ENCODE peak calls at places on chromosomes 16 and 17, in seven cellular contexts. One of them, this sample, is unnamed.
A peak's percentile ranks its signal among the peaks of the same experiment; 100 is the strongest.

GRCh38 chr17:9529033-9529748 is 46.4 kb downstream of the STX8 start:
- DNase-seq in foreskin fibroblast: peak; percentile 22
- DNase-seq in WTC11: no peak
- DNase-seq in endothelial cell: no peak
- DNase-seq in fibroblast of pulmonary artery: peak; percentile 54
- DNase-seq in cardiac muscle cell: no peak
- DNase-seq in mesothelial cell of epicardium: no peak
- DNase-seq in this sample: no peak

GRCh38 chr16:67804853-67805542 is 1.4 kb downstream of the RANBP10 start:
- DNase-seq in foreskin fibroblast: peak; percentile 15
- DNase-seq in WTC11: no peak
- DNase-seq in endothelial cell: no peak
- DNase-seq in fibroblast of pulmonary artery: no peak
- DNase-seq in cardiac muscle cell: no peak
- DNase-seq in mesothelial cell of epicardium: no peak
- DNase-seq in this sample: no peak

GRCh38 chr16:66695935-66696668 is 441 bp downstream of the CMTM4 start:
- DNase-seq in foreskin fibroblast: no peak
- DNase-seq in WTC11: peak; percentile 61
- DNase-seq in endothelial cell: peak; percentile 14
- DNase-seq in fibroblast of pulmonary artery: peak; percentile 15
- DNase-seq in cardiac muscle cell: peak; percentile 23
- DNase-seq in mesothelial cell of epicardium: peak; percentile 53
- DNase-seq in this sample: no peak

GRCh38 chr17:52181842-52182241 is 23.3 kb upstream of the CA10 start:
- DNase-seq in foreskin fibroblast: no peak
- DNase-seq in WTC11: no peak
- DNase-seq in endothelial cell: no peak
- DNase-seq in fibroblast of pulmonary artery: no peak
- DNase-seq in cardiac muscle cell: no peak
- DNase-seq in mesothelial cell of epicardium: no peak
- DNase-seq in this sample: no peak

GRCh38 chr16:11597737-11598136 is 11.0 kb upstream of the LITAF start:
- DNase-seq in foreskin fibroblast: no peak
- DNase-seq in WTC11: no peak
- DNase-seq in endothelial cell: no peak
- DNase-seq in fibroblast of pulmonary artery: no peak
- DNase-seq in cardiac muscle cell: no peak
- DNase-seq in mesothelial cell of epicardium: peak; percentile 46
- DNase-seq in this sample: no peak

GRCh38 chr17:1714488-1714979 is 4.4 kb upstream of the TLCD2 start:
- DNase-seq in foreskin fibroblast: peak; percentile 98
- DNase-seq in WTC11: peak; percentile 97
- DNase-seq in endothelial cell: peak; percentile 90
- DNase-seq in fibroblast of pulmonary artery: peak; percentile 98
- DNase-seq in cardiac muscle cell: peak; percentile 97
- DNase-seq in mesothelial cell of epicardium: peak; percentile 96
- DNase-seq in this sample: peak; percentile 98

GRCh38 chr16:83744521-83744981 is 63.2 kb upstream of the HSBP1 start:
- DNase-seq in foreskin fibroblast: peak; percentile 67
- DNase-seq in WTC11: no peak
- DNase-seq in endothelial cell: no peak
- DNase-seq in fibroblast of pulmonary artery: no peak
- DNase-seq in cardiac muscle cell: no peak
- DNase-seq in mesothelial cell of epicardium: no peak
- DNase-seq in this sample: no peak

GRCh38 chr16:89709716-89710480 is 8.4 kb upstream of the SPATA2L start:
- DNase-seq in foreskin fibroblast: no peak
- DNase-seq in WTC11: no peak
- DNase-seq in endothelial cell: no peak
- DNase-seq in fibroblast of pulmonary artery: no peak
- DNase-seq in cardiac muscle cell: no peak
- DNase-seq in mesothelial cell of epicardium: no peak
- DNase-seq in this sample: no peak

GRCh38 chr17:49588726-49589555 is 13.3 kb downstream of the NXPH3 start:
- DNase-seq in foreskin fibroblast: peak; percentile 74
- DNase-seq in WTC11: no peak
- DNase-seq in endothelial cell: no peak
- DNase-seq in fibroblast of pulmonary artery: peak; percentile 49
- DNase-seq in cardiac muscle cell: no peak
- DNase-seq in mesothelial cell of epicardium: peak; percentile 2
- DNase-seq in this sample: no peak

GRCh38 chr17:10059684-10060211 is 138.7 kb downstream of the GAS7 start:
- DNase-seq in foreskin fibroblast: no peak
- DNase-seq in WTC11: no peak
- DNase-seq in endothelial cell: no peak
- DNase-seq in fibroblast of pulmonary artery: peak; percentile 30
- DNase-seq in cardiac muscle cell: no peak
- DNase-seq in mesothelial cell of epicardium: no peak
- DNase-seq in this sample: no peak

GRCh38 chr16:80038566-80038965 is 438.0 kb upstream of the MAF start:
- DNase-seq in foreskin fibroblast: no peak
- DNase-seq in WTC11: no peak
- DNase-seq in endothelial cell: no peak
- DNase-seq in fibroblast of pulmonary artery: no peak
- DNase-seq in cardiac muscle cell: no peak
- DNase-seq in mesothelial cell of epicardium: no peak
- DNase-seq in this sample: no peak

GRCh38 chr16:15650019-15650697 is at the start of gene NDE1:
- DNase-seq in foreskin fibroblast: peak; percentile 86
- DNase-seq in WTC11: peak; percentile 94
- DNase-seq in endothelial cell: peak; percentile 93
- DNase-seq in fibroblast of pulmonary artery: peak; percentile 88
- DNase-seq in cardiac muscle cell: peak; percentile 97
- DNase-seq in mesothelial cell of epicardium: peak; percentile 90
- DNase-seq in this sample: peak; percentile 66

GRCh38 chr17:39365252-39365651 is 36.2 kb downstream of the FBXL20 start:
- DNase-seq in foreskin fibroblast: peak; percentile 45
- DNase-seq in WTC11: no peak
- DNase-seq in endothelial cell: no peak
- DNase-seq in fibroblast of pulmonary artery: peak; percentile 66
- DNase-seq in cardiac muscle cell: no peak
- DNase-seq in mesothelial cell of epicardium: no peak
- DNase-seq in this sample: no peak

GRCh38 chr16:7501868-7502267 is 169.2 kb downstream of the RBFOX1 start:
- DNase-seq in foreskin fibroblast: no peak
- DNase-seq in WTC11: no peak
- DNase-seq in endothelial cell: no peak
- DNase-seq in fibroblast of pulmonary artery: no peak
- DNase-seq in cardiac muscle cell: no peak
- DNase-seq in mesothelial cell of epicardium: no peak
- DNase-seq in this sample: no peak

GRCh38 chr16:81545470-81546175 is 101.0 kb downstream of the CMIP start:
- DNase-seq in foreskin fibroblast: no peak
- DNase-seq in WTC11: no peak
- DNase-seq in endothelial cell: no peak
- DNase-seq in fibroblast of pulmonary artery: no peak
- DNase-seq in cardiac muscle cell: no peak
- DNase-seq in mesothelial cell of epicardium: no peak
- DNase-seq in this sample: no peak

GRCh38 chr16:15829460-15829859 is 27.4 kb downstream of the MYH11 start:
- DNase-seq in foreskin fibroblast: no peak
- DNase-seq in WTC11: peak; percentile 21
- DNase-seq in endothelial cell: no peak
- DNase-seq in fibroblast of pulmonary artery: peak; percentile 68
- DNase-seq in cardiac muscle cell: peak; percentile 45
- DNase-seq in mesothelial cell of epicardium: no peak
- DNase-seq in this sample: no peak

DNA sequence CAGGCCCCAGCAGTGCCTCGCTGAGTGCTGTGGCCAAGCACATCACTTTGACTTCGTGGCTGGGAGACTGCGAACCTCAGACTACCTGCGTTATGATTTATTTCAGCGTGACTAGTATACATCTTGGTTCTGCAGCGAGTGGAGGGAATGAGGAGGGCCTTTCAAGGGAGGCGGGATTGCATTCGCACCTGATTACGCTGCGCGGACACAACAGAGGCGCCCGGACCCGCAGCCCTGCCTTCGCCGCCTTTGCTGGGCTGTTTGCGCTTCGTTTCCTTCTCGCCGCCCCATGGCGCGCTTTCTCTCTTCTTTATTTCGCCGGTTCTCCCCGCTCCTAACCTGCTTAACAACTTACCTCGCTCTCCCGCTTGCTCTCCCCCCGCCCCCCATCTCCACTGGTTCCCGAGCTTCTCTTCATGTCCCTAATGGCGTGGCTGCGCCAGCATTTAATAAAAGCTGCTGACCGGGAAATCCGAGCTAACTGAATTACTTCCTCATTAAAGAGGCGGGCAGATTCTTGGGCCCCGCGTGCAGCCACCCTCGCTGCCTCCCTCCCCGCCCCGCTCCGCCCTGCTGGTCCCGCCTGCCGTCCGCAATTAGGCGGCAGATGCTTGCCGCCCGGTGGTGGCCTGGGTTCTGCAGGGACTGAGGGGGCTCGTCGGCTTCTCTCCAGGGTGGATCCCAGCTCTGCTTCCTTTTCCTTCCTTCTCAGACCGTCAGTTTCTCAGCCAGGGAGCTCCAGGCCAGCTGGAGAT is 257.6 kb upstream of the SDK2 start:
- DNase-seq in foreskin fibroblast: no peak
- DNase-seq in WTC11: peak; percentile 65
- DNase-seq in endothelial cell: peak; percentile 41
- DNase-seq in fibroblast of pulmonary artery: no peak
- DNase-seq in cardiac muscle cell: peak; percentile 40
- DNase-seq in mesothelial cell of epicardium: peak; percentile 57
- DNase-seq in this sample: no peak
- TF ChIP-seq CTCF in foreskin fibroblast: no peak
- TF ChIP-seq CTCF in WTC11: no peak
- TF ChIP-seq CTCF in endothelial cell: no peak
- TF ChIP-seq CTCF in fibroblast of pulmonary artery: no peak
- TF ChIP-seq CTCF in cardiac muscle cell: no peak
- TF ChIP-seq CTCF in mesothelial cell of epicardium: no peak
- TF ChIP-seq CTCF in this sample: no peak

DNA sequence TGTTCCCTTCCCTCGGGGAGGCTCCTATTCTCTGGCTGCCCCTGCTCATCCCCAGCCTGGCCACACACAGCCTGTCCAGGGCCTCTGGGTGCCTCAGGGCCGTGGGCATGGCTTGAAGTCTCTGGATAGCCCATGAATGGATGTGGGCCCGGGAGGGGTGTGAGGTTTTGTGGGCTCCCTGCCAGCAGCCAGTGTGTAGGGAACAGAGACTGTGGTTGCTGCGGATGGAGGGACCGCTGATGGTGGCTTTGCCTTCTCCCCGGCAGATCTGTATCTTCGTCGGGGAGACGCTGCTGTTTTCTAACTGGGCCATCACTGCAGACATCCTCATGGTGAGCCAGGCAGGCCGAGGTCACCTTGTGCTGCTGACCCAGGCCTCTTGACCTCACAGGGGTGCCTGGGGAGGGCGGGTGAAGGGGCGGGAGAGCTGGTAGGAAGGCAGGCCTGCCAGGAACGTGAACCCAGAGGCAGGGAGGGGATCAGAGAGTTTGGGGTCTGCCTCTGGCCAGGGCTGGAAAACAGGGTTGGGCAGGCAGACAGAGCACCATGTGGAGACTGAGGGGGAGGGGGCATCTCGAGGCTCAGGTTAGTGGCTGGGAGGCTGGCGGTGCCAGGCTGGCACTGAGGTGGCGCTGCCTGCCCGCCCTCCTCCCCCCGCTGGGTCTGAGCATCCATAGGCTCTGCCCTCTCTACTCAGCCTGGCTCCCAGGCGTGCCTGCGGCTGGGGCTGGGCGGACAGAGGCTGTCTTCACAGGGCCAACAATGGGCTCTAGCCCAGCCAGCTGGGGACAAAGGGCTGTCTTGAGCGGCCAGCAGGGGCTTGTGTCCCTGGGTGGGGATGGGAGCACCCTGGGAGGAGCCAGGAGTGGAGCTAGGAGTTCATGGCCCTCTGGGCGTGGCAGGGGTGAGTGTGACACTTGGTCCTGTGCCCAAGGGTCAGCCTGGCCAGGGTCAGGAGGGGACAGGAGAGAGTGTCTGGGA is 21.4 kb downstream of the MYBBP1A start:
- DNase-seq in foreskin fibroblast: no peak
- DNase-seq in WTC11: no peak
- DNase-seq in endothelial cell: no peak
- DNase-seq in fibroblast of pulmonary artery: no peak
- DNase-seq in cardiac muscle cell: no peak
- DNase-seq in mesothelial cell of epicardium: no peak
- DNase-seq in this sample: no peak
- TF ChIP-seq CTCF in foreskin fibroblast: no peak
- TF ChIP-seq CTCF in WTC11: no peak
- TF ChIP-seq CTCF in endothelial cell: no peak
- TF ChIP-seq CTCF in fibroblast of pulmonary artery: no peak
- TF ChIP-seq CTCF in cardiac muscle cell: no peak
- TF ChIP-seq CTCF in mesothelial cell of epicardium: no peak
- TF ChIP-seq CTCF in this sample: no peak

DNA sequence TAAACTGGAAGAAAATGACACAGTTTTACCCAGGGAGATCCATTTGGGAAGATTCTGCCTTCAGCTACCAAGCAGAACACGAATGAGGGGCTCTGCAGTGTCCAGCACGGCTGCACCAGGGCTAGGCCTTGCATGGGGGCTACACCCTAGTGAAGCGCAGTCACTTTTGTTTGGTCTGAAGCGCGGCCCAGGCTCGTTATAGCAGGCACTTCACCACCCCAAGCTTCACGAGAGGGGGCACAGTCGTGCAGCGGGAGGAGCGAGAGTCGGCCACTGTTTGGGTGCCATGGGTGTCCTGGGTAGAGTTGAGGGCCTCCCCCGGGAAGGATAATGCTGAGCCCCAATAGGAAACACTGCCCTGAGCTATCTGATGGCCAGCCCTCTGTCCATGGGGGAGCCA is 21.6 kb upstream of the IL17C start:
- DNase-seq in foreskin fibroblast: no peak
- DNase-seq in WTC11: no peak
- DNase-seq in endothelial cell: no peak
- DNase-seq in fibroblast of pulmonary artery: no peak
- DNase-seq in cardiac muscle cell: no peak
- DNase-seq in mesothelial cell of epicardium: no peak
- DNase-seq in this sample: no peak
- TF ChIP-seq CTCF in foreskin fibroblast: no peak
- TF ChIP-seq CTCF in WTC11: no peak
- TF ChIP-seq CTCF in endothelial cell: no peak
- TF ChIP-seq CTCF in fibroblast of pulmonary artery: no peak
- TF ChIP-seq CTCF in cardiac muscle cell: no peak
- TF ChIP-seq CTCF in mesothelial cell of epicardium: no peak
- TF ChIP-seq CTCF in this sample: no peak

GRCh38 chr17:82126479-82127314 is 28.7 kb upstream of the FASN start:
- DNase-seq in foreskin fibroblast: no peak
- DNase-seq in WTC11: no peak
- DNase-seq in endothelial cell: no peak
- DNase-seq in fibroblast of pulmonary artery: no peak
- DNase-seq in cardiac muscle cell: no peak
- DNase-seq in mesothelial cell of epicardium: no peak
- DNase-seq in this sample: no peak

GRCh38 chr17:82127704-82128103 is 29.7 kb upstream of the FASN start:
- DNase-seq in foreskin fibroblast: no peak
- DNase-seq in WTC11: no peak
- DNase-seq in endothelial cell: no peak
- DNase-seq in fibroblast of pulmonary artery: no peak
- DNase-seq in cardiac muscle cell: no peak
- DNase-seq in mesothelial cell of epicardium: no peak
- DNase-seq in this sample: no peak

GRCh38 chr17:82128287-82128686 is 30.3 kb upstream of the FASN start:
- DNase-seq in foreskin fibroblast: no peak
- DNase-seq in WTC11: no peak
- DNase-seq in endothelial cell: no peak
- DNase-seq in fibroblast of pulmonary artery: no peak
- DNase-seq in cardiac muscle cell: no peak
- DNase-seq in mesothelial cell of epicardium: no peak
- DNase-seq in this sample: no peak

GRCh38 chr17:82127315-82127595 is 29.2 kb upstream of the FASN start:
- DNase-seq in foreskin fibroblast: no peak
- DNase-seq in WTC11: no peak
- DNase-seq in endothelial cell: no peak
- DNase-seq in fibroblast of pulmonary artery: no peak
- DNase-seq in cardiac muscle cell: no peak
- DNase-seq in mesothelial cell of epicardium: no peak
- DNase-seq in this sample: no peak

GRCh38 chr17:82129095-82129494 is 31.1 kb upstream of the FASN start:
- DNase-seq in foreskin fibroblast: no peak
- DNase-seq in WTC11: no peak
- DNase-seq in endothelial cell: no peak
- DNase-seq in fibroblast of pulmonary artery: no peak
- DNase-seq in cardiac muscle cell: no peak
- DNase-seq in mesothelial cell of epicardium: no peak
- DNase-seq in this sample: no peak
- TF ChIP-seq CTCF in foreskin fibroblast: peak; percentile 2
- TF ChIP-seq CTCF in WTC11: peak; percentile 17
- TF ChIP-seq CTCF in endothelial cell: no peak
- TF ChIP-seq CTCF in fibroblast of pulmonary artery: peak; percentile 25
- TF ChIP-seq CTCF in cardiac muscle cell: peak; percentile 23
- TF ChIP-seq CTCF in mesothelial cell of epicardium: no peak
- TF ChIP-seq CTCF in this sample: no peak